ENCODE peak calls at places on chromosomes 16 and 17, in five cellular contexts. I is cardiac muscle cell, Z is lung, O is left ventricle myocardium inferior, U is mucosa of descending colon. T is an unnamed sample.

GRCh38 chr17:75116681-75117080 is 6.9 kb downstream of the ARMC7 start:
- DNase-seq in I (no peak), Z (no peak), O (no peak), U (no peak), T (no peak)

GRCh38 chr16:88456356-88457292 is 3.5 kb downstream of the ZFPM1 start:
- DNase-seq in I (no peak), Z (no peak), O (no peak), U (no peak), T (no peak)

GRCh38 chr17:2749784-2750181 is 331 bp upstream of the CCDC92B start:
- DNase-seq in I (peak), Z (peak), O (peak), U (peak), T (no peak)

GRCh38 chr17:54945671-54946070 is 22.8 kb downstream of the COX11 start:
- DNase-seq in I (no peak), Z (no peak), O (no peak), U (no peak), T (no peak)

GRCh38 chr17:50393700-50394099 is 3.6 kb downstream of the LRRC59 start:
- DNase-seq in I (no peak), Z (no peak), O (no peak), U (no peak), T (no peak)

GRCh38 chr16:77158293-77158692 is 32.7 kb upstream of the MON1B start:
- DNase-seq in I (no peak), Z (no peak), O (no peak), U (no peak), T (no peak)

GRCh38 chr16:57883480-57883879 is 81.2 kb upstream of the KIFC3 start:
- DNase-seq in I (no peak), Z (no peak), O (no peak), U (no peak), T (no peak)

GRCh38 chr17:62787358-62787757 is 20.8 kb downstream of the MARCHF10 start:
- DNase-seq in I (no peak), Z (no peak), O (no peak), U (no peak), T (no peak)

GRCh38 chr17:82647593-82648164 is 565 bp downstream of the WDR45B start:
- DNase-seq in I (peak), Z (peak), O (no peak), U (peak), T (no peak)

GRCh38 chr17:76480676-76481075 is 13.3 kb downstream of the AANAT start:
- DNase-seq in I (peak), Z (no peak), O (no peak), U (peak), T (no peak)

GRCh38 chr17:31621566-31621965 is 230.1 kb downstream of the RAB11FIP4 start:
- DNase-seq in I (no peak), Z (no peak), O (no peak), U (no peak), T (no peak)

GRCh38 chr16:46842192-46842895 is 11.4 kb upstream of the C16orf87 start:
- DNase-seq in I (no peak), Z (no peak), O (no peak), U (no peak), T (no peak)

GRCh38 chr17:1498869-1499268 is 6.4 kb upstream of the MYO1C start:
- DNase-seq in I (no peak), Z (no peak), O (no peak), U (no peak), T (peak)

GRCh38 chr16:720507-720989 is 398 bp upstream of the ANTKMT start:
- DNase-seq in I (peak), Z (no peak), O (peak), U (no peak), T (no peak)

GRCh38 chr16:53876811-53877210 is 172.9 kb downstream of the FTO start:
- DNase-seq in I (no peak), Z (no peak), O (no peak), U (no peak), T (no peak)

GRCh38 chr17:44223574-44224046 is 4.1 kb upstream of the UBTF start:
- DNase-seq in I (no peak), Z (no peak), O (no peak), U (no peak), T (no peak)

GRCh38 chr16:49630783-49631182 is 225.1 kb downstream of the ZNF423 start:
- DNase-seq in I (no peak), Z (no peak), O (no peak), U (no peak), T (no peak)

GRCh38 chr17:49676276-49676868 is 1.5 kb downstream of the SPOP start:
- DNase-seq in I (no peak), Z (no peak), O (no peak), U (no peak), T (no peak)

GRCh38 chr17:45038771-45039634 is 12.4 kb downstream of the DCAKD start:
- DNase-seq in I (no peak), Z (no peak), O (no peak), U (peak), T (no peak)

GRCh38 chr17:9217151-9218067 is 196.1 kb downstream of the NTN1 start:
- DNase-seq in I (no peak), Z (no peak), O (no peak), U (peak), T (peak)

GRCh38 chr17:4167786-4168185 is 24.8 kb downstream of the CYB5D2 start:
- DNase-seq in I (no peak), Z (no peak), O (no peak), U (no peak), T (no peak)

GRCh38 chr16:2194852-2195315 is 1.5 kb downstream of the CASKIN1 start:
- DNase-seq in I (peak), Z (peak), O (no peak), U (no peak), T (no peak)

GRCh38 chr16:380837-381787 is 666 bp downstream of the PGAP6 start:
- DNase-seq in I (peak), Z (no peak), O (no peak), U (peak), T (no peak)

GRCh38 chr16:19771796-19772195 is 53.7 kb downstream of the IQCK start:
- DNase-seq in I (no peak), Z (no peak), O (no peak), U (no peak), T (no peak)

GRCh38 chr17:63998721-63999679 is 849 bp downstream of the PRR29 start:
- DNase-seq in I (no peak), Z (no peak), O (no peak), U (no peak), T (no peak)

GRCh38 chr17:59641799-59642484 is 22.2 kb downstream of the CLTC start:
- DNase-seq in I (no peak), Z (no peak), O (no peak), U (no peak), T (no peak)

GRCh38 chr17:79349506-79350400 is 261.1 kb downstream of the RBFOX3 start:
- DNase-seq in I (no peak), Z (no peak), O (no peak), U (peak), T (no peak)

GRCh38 chr17:6170349-6170748 is 100.2 kb downstream of the WSCD1 start:
- DNase-seq in I (no peak), Z (no peak), O (no peak), U (no peak), T (no peak)

GRCh38 chr16:84874983-84875382 is 55.2 kb downstream of the CRISPLD2 start:
- DNase-seq in I (no peak), Z (no peak), O (no peak), U (no peak), T (no peak)

GRCh38 chr16:58493756-58494431 is 6.0 kb upstream of the NDRG4 start:
- DNase-seq in I (no peak), Z (no peak), O (no peak), U (no peak), T (no peak)

GRCh38 chr16:17125671-17126070 is 345.1 kb downstream of the XYLT1 start:
- DNase-seq in I (no peak), Z (no peak), O (no peak), U (no peak), T (no peak)

GRCh38 chr17:55433629-55434422 is 12.2 kb upstream of the MMD start:
- DNase-seq in I (no peak), Z (peak), O (no peak), U (no peak), T (peak)

GRCh38 chr17:78348055-78348745 is 11.7 kb downstream of the SOCS3 start:
- DNase-seq in I (no peak), Z (no peak), O (no peak), U (no peak), T (no peak)

GRCh38 chr16:31128711-31129567 is 6.6 kb downstream of the PRSS8 start:
- DNase-seq in I (no peak), Z (peak), O (peak), U (peak), T (no peak)

GRCh38 chr16:14369734-14370598 is 260.1 kb downstream of the PARN start:
- DNase-seq in I (no peak), Z (no peak), O (peak), U (peak), T (no peak)

GRCh38 chr16:27813591-27813990 is 249.9 kb downstream of the GSG1L start:
- DNase-seq in I (no peak), Z (no peak), O (no peak), U (no peak), T (no peak)

GRCh38 chr16:63702981-63703590 is 1418.8 kb downstream of the CDH11 start:
- DNase-seq in I (peak), Z (no peak), O (no peak), U (no peak), T (no peak)

GRCh38 chr16:2370725-2371124 is 30.2 kb upstream of the ABCA3 start:
- DNase-seq in I (no peak), Z (no peak), O (no peak), U (no peak), T (no peak)

GRCh38 chr17:73378974-73379470 is 67.2 kb upstream of the CDC42EP4 start:
- DNase-seq in I (no peak), Z (no peak), O (no peak), U (no peak), T (no peak)

GRCh38 chr16:11497329-11497805 is 89.4 kb downstream of the LITAF start:
- DNase-seq in I (peak), Z (peak), O (peak), U (peak), T (peak)

GRCh38 chr17:48555183-48555615 is 10.3 kb upstream of the HOXB2 start:
- DNase-seq in I (peak), Z (no peak), O (no peak), U (no peak), T (peak)
- TF ChIP-seq CTCF in I (no peak), Z (no peak), O (no peak), U (no peak), T (no peak)

GRCh38 chr17:7714721-7715594 is 2.6 kb upstream of the DNAH2 start:
- DNase-seq in I (no peak), Z (no peak), O (no peak), U (no peak), T (no peak)

GRCh38 chr17:7713782-7714181 is 3.8 kb upstream of the DNAH2 start:
- DNase-seq in I (no peak), Z (no peak), O (no peak), U (no peak), T (no peak)

GRCh38 chr17:7716901-7717755 is at the start of gene DNAH2:
- DNase-seq in I (peak), Z (peak), O (peak), U (peak), T (peak)

GRCh38 chr17:7717756-7718350 is 309 bp downstream of the DNAH2 start:
- DNase-seq in I (peak), Z (no peak), O (no peak), U (no peak), T (no peak)

DNA sequence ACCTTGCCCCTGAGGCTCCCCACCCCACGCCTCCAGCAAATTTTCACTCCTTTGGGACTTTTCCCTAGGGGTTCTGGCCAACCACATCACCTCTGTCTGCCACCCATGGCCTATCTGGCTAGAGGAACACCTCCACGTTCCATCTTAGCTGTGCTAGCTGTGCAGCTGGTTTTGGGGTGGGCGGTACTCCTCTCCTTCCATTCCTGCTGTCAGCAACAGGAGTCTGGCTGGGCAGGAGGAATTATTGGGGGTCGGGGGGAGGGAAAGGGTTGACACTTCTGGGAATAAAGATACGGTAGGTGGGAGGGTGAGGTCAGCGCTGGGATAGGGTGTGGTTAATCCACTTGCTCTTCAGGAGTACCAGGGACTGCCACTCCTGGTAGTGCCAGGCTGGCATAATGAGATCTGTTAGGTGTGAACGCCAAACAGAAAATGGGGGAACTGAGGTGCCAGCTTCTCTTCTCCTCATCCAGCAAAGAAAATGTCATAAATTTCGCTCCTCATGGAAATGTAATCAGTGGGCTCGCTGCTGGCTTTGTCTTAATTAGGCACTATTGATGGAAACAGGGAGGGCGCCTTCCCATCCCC is 1.2 kb upstream of the DNAH2 start:
- DNase-seq in I (no peak), Z (no peak), O (no peak), U (no peak), T (no peak)
- H3K4me3 ChIP-seq in I (peak), Z (peak), O (peak), U (no peak), T (peak)

GRCh38 chr16:50884066-50884860 is 142.4 kb downstream of the CYLD start:
- DNase-seq in I (no peak), Z (peak), O (no peak), U (no peak), T (no peak)
- TF ChIP-seq CTCF in I (peak), Z (no peak), O (no peak), U (no peak), T (no peak)

GRCh38 chr16:24848065-24848464 is 2.3 kb downstream of the SLC5A11 start:
- DNase-seq in I (no peak), Z (no peak), O (no peak), U (no peak), T (no peak)
- H3K4me3 ChIP-seq in I (no peak), Z (no peak), O (no peak), U (no peak), T (no peak)

GRCh38 chr16:8962393-8963009 is 1.2 kb downstream of the USP7 start:
- DNase-seq in I (peak), Z (peak), O (no peak), U (peak), T (no peak)

GRCh38 chr16:8961811-8962390 is 1.8 kb downstream of the USP7 start:
- DNase-seq in I (no peak), Z (no peak), O (no peak), U (no peak), T (no peak)

GRCh38 chr16:8964462-8964861 is 756 bp upstream of the USP7 start:
- DNase-seq in I (no peak), Z (no peak), O (no peak), U (no peak), T (no peak)

GRCh38 chr16:8963010-8963824 is 489 bp downstream of the USP7 start:
- DNase-seq in I (peak), Z (no peak), O (no peak), U (peak), T (no peak)

DNA sequence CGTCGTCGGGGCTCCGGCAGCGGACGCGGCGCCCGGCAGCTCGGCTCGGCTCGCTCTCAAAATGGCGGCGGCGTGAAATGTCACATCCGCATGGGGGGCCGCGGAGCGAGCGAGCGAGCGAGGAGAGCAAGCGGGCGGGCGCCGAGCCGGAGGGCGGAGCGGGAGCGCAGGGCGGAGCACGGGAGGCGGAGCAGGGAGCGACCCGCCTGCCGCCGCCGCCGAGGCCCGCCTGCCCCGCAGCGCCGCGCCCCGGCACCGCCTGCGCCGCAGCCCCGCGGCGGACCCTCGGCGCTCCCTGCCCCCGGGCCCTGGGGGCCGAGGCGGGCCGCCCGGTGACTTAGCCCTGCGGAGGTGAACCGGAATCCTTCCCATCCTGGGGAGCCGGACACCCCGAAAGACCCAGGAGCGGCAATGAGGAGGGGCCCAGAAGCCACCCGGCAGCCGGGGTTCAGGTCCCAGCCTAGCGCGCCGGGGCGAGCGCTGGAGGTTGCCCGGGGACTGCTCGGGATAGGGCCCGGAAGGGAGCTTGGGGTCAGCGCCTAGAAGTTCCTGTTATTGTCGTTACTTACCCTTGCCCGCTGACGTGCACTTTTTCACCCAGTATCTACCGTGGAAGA is at the start of gene USP7:
- DNase-seq in I (peak), Z (peak), O (peak), U (peak), T (no peak)
- TF ChIP-seq CTCF in I (no peak), Z (no peak), O (no peak), U (no peak), T (no peak)

DNA sequence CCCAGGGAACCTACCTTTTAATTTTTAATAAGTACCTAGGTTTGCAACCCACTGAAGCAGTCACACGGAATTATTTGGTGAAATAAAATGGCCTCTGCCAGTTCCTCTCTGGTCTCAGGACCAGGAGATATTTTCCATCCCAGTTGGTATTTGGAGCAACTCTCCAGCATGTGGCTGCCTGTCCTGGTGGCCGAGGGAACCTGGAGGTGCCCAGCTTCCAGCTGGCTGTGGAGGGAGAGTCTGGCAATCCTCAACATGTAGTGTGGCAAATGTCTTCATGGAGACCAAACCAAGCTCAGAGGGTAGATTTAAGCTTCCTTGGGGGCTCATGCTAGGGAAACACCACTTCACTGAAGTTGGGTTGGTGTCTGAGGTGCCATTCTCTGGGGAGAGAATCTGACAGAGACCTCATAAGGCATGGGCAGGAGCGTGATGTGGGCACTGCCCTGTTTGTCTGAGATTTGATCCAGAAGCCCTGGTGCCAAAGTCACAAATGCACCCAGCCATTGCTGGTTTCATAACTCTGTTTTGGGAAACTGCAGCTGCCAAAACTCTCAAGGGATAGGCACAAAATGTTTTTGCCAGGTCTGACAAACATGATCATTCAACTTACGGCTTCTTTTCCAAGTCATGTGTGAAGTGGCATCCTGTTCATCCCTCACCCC is 2.8 kb downstream of the MT1X start:
- DNase-seq in I (no peak), Z (no peak), O (no peak), U (no peak), T (no peak)
- H3K4me3 ChIP-seq in I (no peak), Z (no peak), O (peak), U (no peak), T (no peak)

GRCh38 chr17:17168401-17168800 is 37.7 kb downstream of the PLD6 start:
- DNase-seq in I (no peak), Z (no peak), O (no peak), U (no peak), T (no peak)

GRCh38 chr17:17169396-17169795 is 36.7 kb downstream of the PLD6 start:
- DNase-seq in I (no peak), Z (no peak), O (no peak), U (no peak), T (no peak)

GRCh38 chr17:17166446-17166845 is 39.7 kb downstream of the PLD6 start:
- DNase-seq in I (no peak), Z (no peak), O (no peak), U (no peak), T (no peak)

GRCh38 chr17:17167356-17167755 is 38.8 kb downstream of the PLD6 start:
- DNase-seq in I (no peak), Z (no peak), O (no peak), U (no peak), T (no peak)

GRCh38 chr17:17167986-17168385 is 38.1 kb downstream of the PLD6 start:
- DNase-seq in I (no peak), Z (no peak), O (no peak), U (no peak), T (no peak)
- TF ChIP-seq CTCF in I (no peak), Z (no peak), O (no peak), U (no peak), T (no peak)